ENCODE peak calls at places on chromosomes 13 and 19, in nine cellular contexts. Q is CD8-positive, alpha-beta memory T cell; U is neural progenitor cell; S is body of pancreas; T is psoas muscle; Y is cardiac muscle cell; Z is ovary; G is dorsolateral prefrontal cortex; H is AG04450. L is an unnamed sample.

GRCh38 chr13:99766641-99767045 is 204.9 kb downstream of the ZIC5 start:
- DNase-seq in Q (no peak), U (peak; percentile 67), S (no peak), T (no peak), Y (no peak), Z (no peak), G (no peak), H (no peak), L (peak; percentile 74)

GRCh38 chr13:48600374-48601364 is 53.1 kb upstream of the CYSLTR2 start:
- DNase-seq in Q (no peak), U (no peak), S (peak; percentile 49), T (no peak), Y (no peak), Z (no peak), G (no peak), H (peak; percentile 16), L (peak; percentile 4)

GRCh38 chr13:28719656-28720055 is 886 bp upstream of the SLC46A3 start:
- DNase-seq in Q (no peak), U (no peak), S (no peak), T (no peak), Y (no peak), Z (no peak), G (no peak), H (no peak), L (peak; percentile 31)

GRCh38 chr13:114027046-114027760 is 53.3 kb upstream of the C13orf46 start:
- DNase-seq in Q (no peak), U (no peak), S (no peak), T (peak; percentile 84), Y (no peak), Z (peak; percentile 70), G (no peak), H (no peak), L (no peak)

GRCh38 chr13:54367639-54368271 is 1339.1 kb downstream of the OLFM4 start:
- DNase-seq in Q (no peak), U (no peak), S (peak; percentile 19), T (no peak), Y (no peak), Z (no peak), G (no peak), H (no peak), L (no peak)

GRCh38 chr13:49540552-49540951 is 44.8 kb downstream of the PHF11 start:
- DNase-seq in Q (no peak), U (peak; percentile 5), S (no peak), T (no peak), Y (no peak), Z (no peak), G (no peak), H (no peak), L (no peak)

GRCh38 chr13:46845146-46845545 is 48.2 kb upstream of the ESD start:
- DNase-seq in Q (no peak), U (no peak), S (no peak), T (no peak), Y (no peak), Z (no peak), G (no peak), H (no peak), L (no peak)

GRCh38 chr19:29524201-29524911 is 1.4 kb upstream of the VSTM2B start:
- DNase-seq in Q (no peak), U (peak; percentile 74), S (no peak), T (peak; percentile 39), Y (no peak), Z (no peak), G (peak; percentile 61), H (no peak), L (no peak)

GRCh38 chr19:17448190-17448967 is at the start of gene TMEM221:
- DNase-seq in Q (peak; percentile 28), U (peak; percentile 83), S (peak; percentile 42), T (peak; percentile 78), Y (peak; percentile 71), Z (peak; percentile 82), G (no peak), H (no peak), L (peak; percentile 60)

GRCh38 chr19:17447704-17448189 is 721 bp downstream of the TMEM221 start:
- DNase-seq in Q (no peak), U (no peak), S (no peak), T (no peak), Y (no peak), Z (no peak), G (no peak), H (no peak), L (no peak)

GRCh38 chr19:17454579-17454978 is 6.1 kb upstream of the TMEM221 start:
- DNase-seq in Q (no peak), U (peak; percentile 62), S (no peak), T (no peak), Y (peak; percentile 29), Z (no peak), G (no peak), H (no peak), L (no peak)

GRCh38 chr19:17451820-17452219 is 3.4 kb upstream of the TMEM221 start:
- DNase-seq in Q (no peak), U (no peak), S (no peak), T (no peak), Y (no peak), Z (no peak), G (no peak), H (no peak), L (no peak)

GRCh38 chr19:17450264-17451075 is 2.0 kb upstream of the TMEM221 start:
- DNase-seq in Q (no peak), U (no peak), S (no peak), T (no peak), Y (no peak), Z (no peak), G (no peak), H (no peak), L (no peak)
- H3K27ac ChIP-seq in Q (no peak overlapping the region), U (no peak overlapping the region), S (no peak overlapping the region), T (no peak overlapping the region), Y (no peak overlapping the region), Z (no peak overlapping the region), G (no peak overlapping the region), H (no peak overlapping the region), L (no peak overlapping the region)

GRCh38 chr19:56088454-56089215 is 32.5 kb downstream of the ZNF787 start:
- DNase-seq in Q (no peak), U (no peak), S (no peak), T (no peak), Y (no peak), Z (no peak), G (no peak), H (no peak), L (no peak)

GRCh38 chr19:56091751-56092546 is 29.1 kb downstream of the ZNF787 start:
- DNase-seq in Q (no peak), U (no peak), S (no peak), T (no peak), Y (no peak), Z (no peak), G (no peak), H (no peak), L (no peak)

GRCh38 chr19:56089344-56089743 is 31.8 kb downstream of the ZNF787 start:
- DNase-seq in Q (no peak), U (no peak), S (no peak), T (no peak), Y (no peak), Z (no peak), G (no peak), H (no peak), L (no peak)

GRCh38 chr19:56092685-56093631 is 28.1 kb downstream of the ZNF787 start:
- DNase-seq in Q (no peak), U (no peak), S (no peak), T (peak; percentile 22), Y (no peak), Z (no peak), G (no peak), H (no peak), L (no peak)

DNA sequence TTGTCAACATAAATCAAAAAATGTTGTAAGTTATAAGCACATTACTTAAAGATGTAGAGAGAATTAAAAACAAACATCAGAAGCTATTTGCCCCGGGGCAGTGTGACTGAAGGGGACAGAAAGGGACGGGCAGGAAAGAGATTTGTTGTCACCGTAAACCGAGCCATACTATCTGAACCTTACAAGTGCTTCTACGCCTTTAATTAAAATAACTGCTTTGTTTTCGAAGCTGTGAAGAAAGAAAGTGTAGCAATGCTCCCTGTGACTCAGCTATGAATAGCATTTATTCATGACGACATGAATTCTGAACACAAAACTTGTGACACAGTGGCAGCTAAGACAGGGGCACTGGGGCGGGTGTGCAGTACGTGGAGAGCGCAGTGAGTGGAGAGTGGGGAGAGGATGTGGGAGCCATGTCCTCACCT is 30.0 kb downstream of the ZNF787 start:
- DNase-seq in Q (no peak), U (no peak), S (no peak), T (no peak), Y (no peak), Z (no peak), G (no peak), H (no peak), L (peak; percentile 52)
- H3K27ac ChIP-seq in Q (no peak overlapping the region), U (no peak overlapping the region), S (no peak overlapping the region), T (peak overlapping the region; percentile 54), Y (no peak overlapping the region), Z (no peak overlapping the region), G (peak overlapping the region; percentile 69), H (peak overlapping the region; percentile 39), L (peak overlapping the region; percentile 37)

GRCh38 chr19:38831142-38831605 is 420 bp downstream of the ECH1 start:
- DNase-seq in Q (no peak), U (peak; percentile 56), S (peak; percentile 88), T (peak; percentile 87), Y (peak; percentile 60), Z (peak; percentile 67), G (peak; percentile 30), H (peak; percentile 82), L (no peak)

GRCh38 chr19:38830039-38830733 is 1.4 kb downstream of the ECH1 start:
- DNase-seq in Q (no peak), U (no peak), S (no peak), T (no peak), Y (no peak), Z (no peak), G (no peak), H (no peak), L (no peak)

GRCh38 chr19:38826856-38827551 is 4.6 kb downstream of the ECH1 start:
- DNase-seq in Q (no peak), U (no peak), S (no peak), T (no peak), Y (no peak), Z (no peak), G (no peak), H (no peak), L (no peak)
- H3K27ac ChIP-seq in Q (no peak overlapping the region), U (no peak overlapping the region), S (no peak overlapping the region), T (peak overlapping the region; percentile 55), Y (peak overlapping the region; percentile 53), Z (no peak overlapping the region), G (no peak overlapping the region), H (no peak overlapping the region), L (no peak overlapping the region)

GRCh38 chr19:55368701-55369563 is 1.3 kb downstream of the IL11 start:
- DNase-seq in Q (no peak), U (peak; percentile 63), S (no peak), T (no peak), Y (no peak), Z (no peak), G (no peak), H (no peak), L (no peak)

GRCh38 chr19:55368106-55368505 is 2.2 kb downstream of the IL11 start:
- DNase-seq in Q (no peak), U (no peak), S (no peak), T (no peak), Y (no peak), Z (no peak), G (no peak), H (no peak), L (no peak)

GRCh38 chr19:55369651-55370304 is 485 bp downstream of the IL11 start:
- DNase-seq in Q (peak; percentile 31), U (peak; percentile 87), S (no peak), T (no peak), Y (peak; percentile 48), Z (no peak), G (no peak), H (peak; percentile 42), L (peak; percentile 77)

GRCh38 chr19:55372316-55373081 is 2.2 kb upstream of the IL11 start:
- DNase-seq in Q (no peak), U (no peak), S (no peak), T (no peak), Y (no peak), Z (no peak), G (no peak), H (no peak), L (no peak)

GRCh38 chr19:55370305-55370988 is at the start of gene IL11:
- DNase-seq in Q (no peak), U (peak; percentile 44), S (no peak), T (no peak), Y (no peak), Z (no peak), G (no peak), H (no peak), L (no peak)
- H3K27ac ChIP-seq in Q (no peak within 1 kb of the TSS), U (no peak within 1 kb of the TSS), S (no peak within 1 kb of the TSS), T (no peak within 1 kb of the TSS), Y (no peak within 1 kb of the TSS), Z (no peak within 1 kb of the TSS), G (no peak within 1 kb of the TSS), H (peak within 1 kb of the TSS; percentile 85), L (no peak within 1 kb of the TSS)